ENCODE peak calls at places on chromosomes 2 and 18, in ten cellular contexts. S is LoVo, M is left ventricle myocardium inferior, G is T-helper 2 cell, K is aorta, U is NCI-H774, P is substantia nigra, Q is tibial artery, L is RKO, X is NCI-H345. N is an unnamed sample.
A peak's percentile ranks its signal among the peaks of the same experiment; 100 is the strongest.

GRCh38 chr18:63365909-63366269 is 1.1 kb downstream of the KDSR start:
- DNase-seq in G (no peak), Q (no peak), U (no peak), S (no peak), K (no peak), X (no peak), M (no peak), P (no peak), L (peak; percentile 48), N (no peak)

GRCh38 chr2:9327873-9328352 is 95.4 kb downstream of the ITGB1BP1 start:
- DNase-seq in M (no peak), S (no peak), L (no peak), X (no peak), Q (no peak), K (no peak), G (no peak), P (no peak), U (peak; percentile 7), N (no peak)

GRCh38 chr2:224041554-224041953 is 2.5 kb upstream of the SERPINE2 start:
- DNase-seq in U (no peak), G (no peak), X (no peak), P (peak; percentile 43), S (no peak), K (no peak), M (no peak), L (no peak), Q (no peak), N (no peak)

GRCh38 chr2:60819155-60819862 is 62.1 kb upstream of the REL start:
- DNase-seq in L (no peak), M (no peak), G (peak; percentile 81), Q (no peak), U (no peak), S (no peak), X (no peak), P (no peak), K (peak; percentile 66), N (no peak)

GRCh38 chr18:58416014-58416703 is 212.7 kb downstream of the ALPK2 start:
- DNase-seq in M (no peak), Q (no peak), X (no peak), U (no peak), G (no peak), S (no peak), L (no peak), P (no peak), K (no peak), N (no peak)

GRCh38 chr2:50098242-50098641 is 933.7 kb downstream of the NRXN1 start:
- DNase-seq in P (no peak), K (no peak), Q (no peak), L (no peak), U (no peak), S (no peak), M (no peak), X (no peak), G (no peak), N (no peak)

GRCh38 chr18:76493213-76494107 is 1.6 kb downstream of the ZNF516 start:
- DNase-seq in P (no peak), M (no peak), Q (peak; percentile 47), K (no peak), G (no peak), L (peak; percentile 76), X (peak; percentile 81), S (no peak), U (peak; percentile 57), N (no peak)

GRCh38 chr2:120762341-120763061 is 26.8 kb downstream of the GLI2 start:
- DNase-seq in G (no peak), S (no peak), X (no peak), M (no peak), U (no peak), P (no peak), K (peak; percentile 17), Q (peak; percentile 12), L (no peak), N (peak; percentile 73)

GRCh38 chr2:124178719-124179118 is 153.6 kb downstream of the CNTNAP5 start:
- DNase-seq in K (no peak), M (no peak), U (no peak), L (no peak), S (no peak), Q (no peak), G (no peak), X (no peak), P (no peak), N (no peak)

GRCh38 chr2:167943877-167944276 is 303.5 kb downstream of the STK39 start:
- DNase-seq in X (no peak), L (no peak), Q (no peak), G (no peak), K (no peak), M (no peak), S (no peak), P (no peak), U (no peak), N (no peak)

GRCh38 chr2:218400167-218400929 is 680 bp downstream of the CTDSP1 start:
- DNase-seq in S (no peak), U (no peak), M (peak; percentile 54), P (peak; percentile 42), X (no peak), Q (peak; percentile 51), G (peak; percentile 30), K (peak; percentile 77), L (peak; percentile 55), N (no peak)

N was measured in chondrocyte.